ENCODE peak calls at places on chromosomes 16 and 17, in eight cellular contexts. One of them, this sample, is unnamed.

GRCh38 chr16:75377971-75378386 is 55.3 kb downstream of the CFDP1 start:
- DNase-seq in effector memory CD4-positive, alpha-beta T cell: no peak
- DNase-seq in hepatic stellate cell: peak
- DNase-seq in amniotic stem cell: peak
- DNase-seq in ELR: peak
- DNase-seq in right cardiac atrium: no peak
- DNase-seq in activated CD4-positive, alpha-beta T cell treated with anti-CD3 and anti-CD28 coated beads, Interleukin-2, amount 50 U/mL, for 1 hour: no peak
- DNase-seq in lower leg skin: no peak
- DNase-seq in this sample: no peak

GRCh38 chr17:40518401-40519088 is 17.1 kb upstream of the TNS4 start:
- DNase-seq in effector memory CD4-positive, alpha-beta T cell: no peak
- DNase-seq in hepatic stellate cell: no peak
- DNase-seq in amniotic stem cell: no peak
- DNase-seq in ELR: peak
- DNase-seq in right cardiac atrium: peak
- DNase-seq in activated CD4-positive, alpha-beta T cell treated with anti-CD3 and anti-CD28 coated beads, Interleukin-2, amount 50 U/mL, for 1 hour: no peak
- DNase-seq in lower leg skin: peak
- DNase-seq in this sample: no peak

GRCh38 chr16:67562526-67562917 is at the start of gene CTCF:
- DNase-seq in effector memory CD4-positive, alpha-beta T cell: peak
- DNase-seq in hepatic stellate cell: peak
- DNase-seq in amniotic stem cell: peak
- DNase-seq in ELR: peak
- DNase-seq in right cardiac atrium: peak
- DNase-seq in activated CD4-positive, alpha-beta T cell treated with anti-CD3 and anti-CD28 coated beads, Interleukin-2, amount 50 U/mL, for 1 hour: peak
- DNase-seq in lower leg skin: peak
- DNase-seq in this sample: peak

GRCh38 chr16:84834403-84834772 is 14.6 kb downstream of the CRISPLD2 start:
- DNase-seq in effector memory CD4-positive, alpha-beta T cell: no peak
- DNase-seq in hepatic stellate cell: no peak
- DNase-seq in amniotic stem cell: no peak
- DNase-seq in ELR: peak
- DNase-seq in right cardiac atrium: no peak
- DNase-seq in activated CD4-positive, alpha-beta T cell treated with anti-CD3 and anti-CD28 coated beads, Interleukin-2, amount 50 U/mL, for 1 hour: no peak
- DNase-seq in lower leg skin: no peak
- DNase-seq in this sample: no peak

GRCh38 chr16:27639588-27640276 is 89.8 kb downstream of the KATNIP start:
- DNase-seq in effector memory CD4-positive, alpha-beta T cell: no peak
- DNase-seq in hepatic stellate cell: peak
- DNase-seq in amniotic stem cell: peak
- DNase-seq in ELR: peak
- DNase-seq in right cardiac atrium: no peak
- DNase-seq in activated CD4-positive, alpha-beta T cell treated with anti-CD3 and anti-CD28 coated beads, Interleukin-2, amount 50 U/mL, for 1 hour: no peak
- DNase-seq in lower leg skin: no peak
- DNase-seq in this sample: peak

GRCh38 chr17:75153854-75154194 is 488 bp downstream of the JPT1 start:
- DNase-seq in effector memory CD4-positive, alpha-beta T cell: no peak
- DNase-seq in hepatic stellate cell: no peak
- DNase-seq in amniotic stem cell: no peak
- DNase-seq in ELR: peak
- DNase-seq in right cardiac atrium: no peak
- DNase-seq in activated CD4-positive, alpha-beta T cell treated with anti-CD3 and anti-CD28 coated beads, Interleukin-2, amount 50 U/mL, for 1 hour: no peak
- DNase-seq in lower leg skin: no peak
- DNase-seq in this sample: no peak

GRCh38 chr17:7282752-7283321 is 1.3 kb downstream of the SLC2A4 start:
- DNase-seq in effector memory CD4-positive, alpha-beta T cell: no peak
- DNase-seq in hepatic stellate cell: no peak
- DNase-seq in amniotic stem cell: no peak
- DNase-seq in ELR: no peak
- DNase-seq in right cardiac atrium: no peak
- DNase-seq in activated CD4-positive, alpha-beta T cell treated with anti-CD3 and anti-CD28 coated beads, Interleukin-2, amount 50 U/mL, for 1 hour: no peak
- DNase-seq in lower leg skin: no peak
- DNase-seq in this sample: no peak

GRCh38 chr17:44203731-44204452 is 4.2 kb upstream of the ATXN7L3 start:
- DNase-seq in effector memory CD4-positive, alpha-beta T cell: no peak
- DNase-seq in hepatic stellate cell: peak
- DNase-seq in amniotic stem cell: no peak
- DNase-seq in ELR: peak
- DNase-seq in right cardiac atrium: no peak
- DNase-seq in activated CD4-positive, alpha-beta T cell treated with anti-CD3 and anti-CD28 coated beads, Interleukin-2, amount 50 U/mL, for 1 hour: peak
- DNase-seq in lower leg skin: no peak
- DNase-seq in this sample: peak

GRCh38 chr16:28258571-28258970 is 33.8 kb upstream of the SBK1 start:
- DNase-seq in effector memory CD4-positive, alpha-beta T cell: no peak
- DNase-seq in hepatic stellate cell: peak
- DNase-seq in amniotic stem cell: peak
- DNase-seq in ELR: no peak
- DNase-seq in right cardiac atrium: peak
- DNase-seq in activated CD4-positive, alpha-beta T cell treated with anti-CD3 and anti-CD28 coated beads, Interleukin-2, amount 50 U/mL, for 1 hour: no peak
- DNase-seq in lower leg skin: no peak
- DNase-seq in this sample: no peak

GRCh38 chr16:53622315-53622714 is 81.3 kb downstream of the RPGRIP1L start:
- DNase-seq in effector memory CD4-positive, alpha-beta T cell: no peak
- DNase-seq in hepatic stellate cell: no peak
- DNase-seq in amniotic stem cell: no peak
- DNase-seq in ELR: no peak
- DNase-seq in right cardiac atrium: no peak
- DNase-seq in activated CD4-positive, alpha-beta T cell treated with anti-CD3 and anti-CD28 coated beads, Interleukin-2, amount 50 U/mL, for 1 hour: no peak
- DNase-seq in lower leg skin: no peak
- DNase-seq in this sample: no peak

GRCh38 chr16:73329363-73330306 is 281.7 kb upstream of the ZFHX3 start:
- DNase-seq in effector memory CD4-positive, alpha-beta T cell: no peak
- DNase-seq in hepatic stellate cell: no peak
- DNase-seq in amniotic stem cell: no peak
- DNase-seq in ELR: no peak
- DNase-seq in right cardiac atrium: no peak
- DNase-seq in activated CD4-positive, alpha-beta T cell treated with anti-CD3 and anti-CD28 coated beads, Interleukin-2, amount 50 U/mL, for 1 hour: no peak
- DNase-seq in lower leg skin: peak
- DNase-seq in this sample: peak

GRCh38 chr16:88533381-88533831 is 36.8 kb upstream of the ZC3H18 start:
- DNase-seq in effector memory CD4-positive, alpha-beta T cell: no peak
- DNase-seq in hepatic stellate cell: no peak
- DNase-seq in amniotic stem cell: no peak
- DNase-seq in ELR: peak
- DNase-seq in right cardiac atrium: peak
- DNase-seq in activated CD4-positive, alpha-beta T cell treated with anti-CD3 and anti-CD28 coated beads, Interleukin-2, amount 50 U/mL, for 1 hour: no peak
- DNase-seq in lower leg skin: no peak
- DNase-seq in this sample: no peak

GRCh38 chr17:59651346-59651745 is 31.7 kb downstream of the CLTC start:
- DNase-seq in effector memory CD4-positive, alpha-beta T cell: no peak
- DNase-seq in hepatic stellate cell: no peak
- DNase-seq in amniotic stem cell: no peak
- DNase-seq in ELR: peak
- DNase-seq in right cardiac atrium: no peak
- DNase-seq in activated CD4-positive, alpha-beta T cell treated with anti-CD3 and anti-CD28 coated beads, Interleukin-2, amount 50 U/mL, for 1 hour: no peak
- DNase-seq in lower leg skin: no peak
- DNase-seq in this sample: no peak

GRCh38 chr16:89373355-89374110 is 116.8 kb downstream of the ANKRD11 start:
- DNase-seq in effector memory CD4-positive, alpha-beta T cell: no peak
- DNase-seq in hepatic stellate cell: peak
- DNase-seq in amniotic stem cell: no peak
- DNase-seq in ELR: peak
- DNase-seq in right cardiac atrium: peak
- DNase-seq in activated CD4-positive, alpha-beta T cell treated with anti-CD3 and anti-CD28 coated beads, Interleukin-2, amount 50 U/mL, for 1 hour: no peak
- DNase-seq in lower leg skin: no peak
- DNase-seq in this sample: no peak

GRCh38 chr17:16215965-16216316 is 607 bp upstream of the NCOR1 start:
- DNase-seq in effector memory CD4-positive, alpha-beta T cell: no peak
- DNase-seq in hepatic stellate cell: peak
- DNase-seq in amniotic stem cell: no peak
- DNase-seq in ELR: no peak
- DNase-seq in right cardiac atrium: no peak
- DNase-seq in activated CD4-positive, alpha-beta T cell treated with anti-CD3 and anti-CD28 coated beads, Interleukin-2, amount 50 U/mL, for 1 hour: peak
- DNase-seq in lower leg skin: peak
- DNase-seq in this sample: peak

GRCh38 chr16:85611455-85612190 is 1.5 kb upstream of the GSE1 start:
- DNase-seq in effector memory CD4-positive, alpha-beta T cell: peak
- DNase-seq in hepatic stellate cell: peak
- DNase-seq in amniotic stem cell: peak
- DNase-seq in ELR: peak
- DNase-seq in right cardiac atrium: peak
- DNase-seq in activated CD4-positive, alpha-beta T cell treated with anti-CD3 and anti-CD28 coated beads, Interleukin-2, amount 50 U/mL, for 1 hour: peak
- DNase-seq in lower leg skin: peak
- DNase-seq in this sample: peak

GRCh38 chr17:83196973-83197880 is 117.8 kb downstream of the METRNL start:
- DNase-seq in effector memory CD4-positive, alpha-beta T cell: no peak
- DNase-seq in hepatic stellate cell: no peak
- DNase-seq in amniotic stem cell: no peak
- DNase-seq in ELR: no peak
- DNase-seq in right cardiac atrium: peak
- DNase-seq in activated CD4-positive, alpha-beta T cell treated with anti-CD3 and anti-CD28 coated beads, Interleukin-2, amount 50 U/mL, for 1 hour: no peak
- DNase-seq in lower leg skin: no peak
- DNase-seq in this sample: no peak

GRCh38 chr16:49503242-49504022 is 129.8 kb downstream of the C16orf78 start:
- DNase-seq in effector memory CD4-positive, alpha-beta T cell: no peak
- DNase-seq in hepatic stellate cell: no peak
- DNase-seq in amniotic stem cell: no peak
- DNase-seq in ELR: no peak
- DNase-seq in right cardiac atrium: no peak
- DNase-seq in activated CD4-positive, alpha-beta T cell treated with anti-CD3 and anti-CD28 coated beads, Interleukin-2, amount 50 U/mL, for 1 hour: no peak
- DNase-seq in lower leg skin: peak
- DNase-seq in this sample: no peak

GRCh38 chr17:50911450-50911849 is 45.3 kb upstream of the TOB1 start:
- DNase-seq in effector memory CD4-positive, alpha-beta T cell: no peak
- DNase-seq in hepatic stellate cell: no peak
- DNase-seq in amniotic stem cell: no peak
- DNase-seq in ELR: no peak
- DNase-seq in right cardiac atrium: peak
- DNase-seq in activated CD4-positive, alpha-beta T cell treated with anti-CD3 and anti-CD28 coated beads, Interleukin-2, amount 50 U/mL, for 1 hour: no peak
- DNase-seq in lower leg skin: no peak
- DNase-seq in this sample: no peak

GRCh38 chr17:66542183-66542966 is 240.0 kb downstream of the PRKCA start:
- DNase-seq in effector memory CD4-positive, alpha-beta T cell: no peak
- DNase-seq in hepatic stellate cell: no peak
- DNase-seq in amniotic stem cell: no peak
- DNase-seq in ELR: peak
- DNase-seq in right cardiac atrium: no peak
- DNase-seq in activated CD4-positive, alpha-beta T cell treated with anti-CD3 and anti-CD28 coated beads, Interleukin-2, amount 50 U/mL, for 1 hour: no peak
- DNase-seq in lower leg skin: no peak
- DNase-seq in this sample: no peak

GRCh38 chr16:54115558-54115957 is 171.0 kb downstream of the IRX3 start:
- DNase-seq in effector memory CD4-positive, alpha-beta T cell: no peak
- DNase-seq in hepatic stellate cell: no peak
- DNase-seq in amniotic stem cell: no peak
- DNase-seq in ELR: no peak
- DNase-seq in right cardiac atrium: no peak
- DNase-seq in activated CD4-positive, alpha-beta T cell treated with anti-CD3 and anti-CD28 coated beads, Interleukin-2, amount 50 U/mL, for 1 hour: no peak
- DNase-seq in lower leg skin: peak
- DNase-seq in this sample: no peak

GRCh38 chr17:45108595-45109521 is 23.5 kb downstream of the PLCD3 start:
- DNase-seq in effector memory CD4-positive, alpha-beta T cell: no peak
- DNase-seq in hepatic stellate cell: no peak
- DNase-seq in amniotic stem cell: no peak
- DNase-seq in ELR: peak
- DNase-seq in right cardiac atrium: peak
- DNase-seq in activated CD4-positive, alpha-beta T cell treated with anti-CD3 and anti-CD28 coated beads, Interleukin-2, amount 50 U/mL, for 1 hour: no peak
- DNase-seq in lower leg skin: no peak
- DNase-seq in this sample: no peak